ENCODE peak calls at places on chromosomes 4 and X, in nine cellular contexts. M is SK-MEL-5; N is stimulated activated effector memory CD8-positive, alpha-beta T cell treated with anti-CD3 and anti-CD28 coated beads, Interleukin-12 subunit alpha, Interleukin-12 subunit beta, amount 100 ng/mL, for 72 hours; C is LoVo; S is NCI-H1417; H is sciatic nerve; F is naive thymus-derived CD4-positive, alpha-beta T cell; A is neural crest cell; K is memory B cell. U is an unnamed sample.
A peak's percentile ranks its signal among the peaks of the same experiment; 100 is the strongest.

GRCh38 chrX:115958687-115959359 is 211.7 kb upstream of the AGTR2 start:
- DNase-seq in A (no peak), C (no peak), N (no peak), S (peak; percentile 50), H (no peak), M (peak; percentile 38), K (no peak), F (no peak), U (no peak)

GRCh38 chr4:53987761-53988171 is 76.6 kb downstream of the CHIC2 start:
- DNase-seq in F (no peak), N (no peak), K (no peak), S (no peak), H (no peak), A (no peak), C (peak; percentile 3), M (no peak), U (no peak)

GRCh38 chr4:16225681-16225995 is 633 bp downstream of the TAPT1 start:
- DNase-seq in F (no peak), C (no peak), M (no peak), N (no peak), K (no peak), A (no peak), H (no peak), S (peak; percentile 49), U (no peak)

GRCh38 chrX:155747520-155747919 is 133.6 kb upstream of the VAMP7 start:
- DNase-seq in N (no peak), S (no peak), M (peak; percentile 16), H (no peak), C (peak; percentile 43), K (no peak), A (no peak), F (no peak), U (no peak)

GRCh38 chr4:44118971-44119680 is 329.5 kb downstream of the KCTD8 start:
- DNase-seq in N (no peak), F (no peak), H (no peak), A (no peak), K (no peak), S (no peak), C (no peak), M (no peak), U (no peak)

GRCh38 chr4:40842318-40842717 is 92.6 kb downstream of the NSUN7 start:
- DNase-seq in C (no peak), M (no peak), F (no peak), S (no peak), H (no peak), K (no peak), N (no peak), A (no peak), U (no peak)

GRCh38 chrX:97366246-97366645 is 482.5 kb downstream of the RPA4 start:
- DNase-seq in A (no peak), C (no peak), S (no peak), F (no peak), N (no peak), M (no peak), H (no peak), K (no peak), U (no peak)

GRCh38 chr4:16843831-16844508 is 54.5 kb downstream of the LDB2 start:
- DNase-seq in N (no peak), A (no peak), S (no peak), F (no peak), K (no peak), C (no peak), H (no peak), M (no peak), U (no peak)

GRCh38 chr4:1793496-1793840 is 375 bp downstream of the FGFR3 start:
- DNase-seq in S (no peak), M (peak; percentile 6), N (no peak), C (peak; percentile 19), H (no peak), A (no peak), K (no peak), F (peak; percentile 30), U (peak; percentile 31)

GRCh38 chr4:170464614-170465197 is 374.9 kb upstream of the AADAT start:
- DNase-seq in K (no peak), H (no peak), A (no peak), M (no peak), C (no peak), N (no peak), S (no peak), F (no peak), U (no peak)

GRCh38 chrX:131802836-131803626 is 220.1 kb upstream of the STK26 start:
- DNase-seq in H (peak; percentile 88), C (no peak), M (peak; percentile 76), A (no peak), K (no peak), N (no peak), S (peak; percentile 73), F (peak; percentile 5), U (no peak)

GRCh38 chr4:83552924-83553323 is 17.0 kb downstream of the GPAT3 start:
- DNase-seq in S (no peak), F (no peak), C (peak; percentile 68), N (no peak), H (no peak), M (no peak), A (no peak), K (no peak), U (no peak)

U was measured in endothelial cell.